ENCODE peak calls at places on chromosomes 12 and 14, in nine cellular contexts. C is colonic mucosa, W is Calu3, E is breast epithelium, Z is stomach, J is fibroblast of lung, D is psoas muscle, S is cardiac fibroblast, Y is prostate gland. K is an unnamed sample.

GRCh38 chr12:123546281-123546680 is 12.8 kb upstream of the RILPL1 start:
- DNase-seq in C (no peak), W (no peak), E (no peak), Z (no peak), J (peak), D (no peak), S (no peak), Y (no peak), K (no peak)

GRCh38 chr12:44078273-44078672 is 242.4 kb downstream of the TMEM117 start:
- DNase-seq in C (no peak), W (no peak), E (no peak), Z (no peak), J (no peak), D (no peak), S (no peak), Y (no peak), K (no peak)

GRCh38 chr12:44295958-44296623 is 460.2 kb downstream of the TMEM117 start:
- DNase-seq in C (no peak), W (no peak), E (no peak), Z (no peak), J (no peak), D (no peak), S (no peak), Y (no peak), K (no peak)

GRCh38 chr12:97886548-97887176 is 424.1 kb downstream of the RMST start:
- DNase-seq in C (no peak), W (peak), E (no peak), Z (no peak), J (no peak), D (no peak), S (no peak), Y (no peak), K (no peak)

GRCh38 chr14:46259536-46259935 is 392.0 kb downstream of the RPL10L start:
- DNase-seq in C (no peak), W (peak), E (no peak), Z (no peak), J (no peak), D (no peak), S (no peak), Y (no peak), K (no peak)

GRCh38 chr12:11786638-11787365 is 137.3 kb downstream of the ETV6 start:
- DNase-seq in C (no peak), W (no peak), E (no peak), Z (no peak), J (no peak), D (no peak), S (no peak), Y (no peak), K (no peak)

GRCh38 chr14:105748204-105748578 is 221.8 kb downstream of the TMEM121 start:
- DNase-seq in C (no peak), W (peak), E (no peak), Z (no peak), J (no peak), D (no peak), S (no peak), Y (no peak), K (peak)

GRCh38 chr14:105123981-105124836 is 44.4 kb downstream of the JAG2 start:
- DNase-seq in C (no peak), W (no peak), E (no peak), Z (no peak), J (no peak), D (no peak), S (no peak), Y (no peak), K (no peak)

GRCh38 chr14:88929656-88930436 is 105.4 kb downstream of the TTC8 start:
- DNase-seq in C (no peak), W (no peak), E (no peak), Z (no peak), J (no peak), D (no peak), S (no peak), Y (no peak), K (no peak)

GRCh38 chr12:2439332-2440100 is 355.3 kb upstream of the FKBP4 start:
- DNase-seq in C (no peak), W (no peak), E (no peak), Z (no peak), J (no peak), D (no peak), S (no peak), Y (no peak), K (no peak)

GRCh38 chr14:93011650-93012317 is 88.8 kb downstream of the CHGA start:
- DNase-seq in C (no peak), W (no peak), E (no peak), Z (no peak), J (no peak), D (no peak), S (no peak), Y (no peak), K (no peak)

GRCh38 chr14:52906141-52906601 is 44.7 kb downstream of the FERMT2 start:
- DNase-seq in C (no peak), W (no peak), E (no peak), Z (no peak), J (peak), D (no peak), S (peak), Y (no peak), K (no peak)

GRCh38 chr14:61308198-61308597 is 13.2 kb upstream of the PRKCH start:
- DNase-seq in C (no peak), W (no peak), E (no peak), Z (no peak), J (no peak), D (no peak), S (peak), Y (no peak), K (no peak)

GRCh38 chr12:90515199-90516175 is 439.5 kb downstream of the CCER1 start:
- DNase-seq in C (no peak), W (no peak), E (no peak), Z (no peak), J (peak), D (no peak), S (peak), Y (no peak), K (no peak)

GRCh38 chr12:71800177-71800576 is 39.4 kb upstream of the TBC1D15 start:
- DNase-seq in C (no peak), W (no peak), E (no peak), Z (no peak), J (no peak), D (no peak), S (no peak), Y (no peak), K (no peak)

DNA sequence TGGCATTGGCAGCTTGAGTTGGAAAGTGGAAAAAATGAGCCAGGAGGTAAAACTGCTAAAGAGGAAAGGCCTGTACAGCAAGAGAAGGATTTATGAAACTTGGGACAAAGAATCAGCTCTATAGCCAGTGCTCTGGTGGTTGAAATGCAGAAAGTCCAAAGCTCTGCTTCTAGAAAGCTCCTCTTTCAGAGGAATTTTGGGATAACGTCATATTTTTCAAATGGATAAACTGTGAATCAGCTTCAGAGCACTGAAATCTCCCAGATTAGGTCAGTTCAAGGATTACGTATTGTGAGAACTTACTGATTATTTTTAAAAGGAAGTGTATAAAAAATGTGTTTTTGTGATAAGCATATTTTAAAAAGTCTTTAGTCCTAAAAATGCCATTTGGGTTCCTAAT is 203.1 kb upstream of the CNOT2 start:
- DNase-seq in C (no peak), W (no peak), E (no peak), Z (no peak), J (peak), D (no peak), S (peak), Y (no peak), K (no peak)
- TF ChIP-seq CTCF in C (no peak), W (no peak), E (no peak), Z (no peak), J (peak), D (no peak), S (peak), Y (no peak), K (no peak)

DNA sequence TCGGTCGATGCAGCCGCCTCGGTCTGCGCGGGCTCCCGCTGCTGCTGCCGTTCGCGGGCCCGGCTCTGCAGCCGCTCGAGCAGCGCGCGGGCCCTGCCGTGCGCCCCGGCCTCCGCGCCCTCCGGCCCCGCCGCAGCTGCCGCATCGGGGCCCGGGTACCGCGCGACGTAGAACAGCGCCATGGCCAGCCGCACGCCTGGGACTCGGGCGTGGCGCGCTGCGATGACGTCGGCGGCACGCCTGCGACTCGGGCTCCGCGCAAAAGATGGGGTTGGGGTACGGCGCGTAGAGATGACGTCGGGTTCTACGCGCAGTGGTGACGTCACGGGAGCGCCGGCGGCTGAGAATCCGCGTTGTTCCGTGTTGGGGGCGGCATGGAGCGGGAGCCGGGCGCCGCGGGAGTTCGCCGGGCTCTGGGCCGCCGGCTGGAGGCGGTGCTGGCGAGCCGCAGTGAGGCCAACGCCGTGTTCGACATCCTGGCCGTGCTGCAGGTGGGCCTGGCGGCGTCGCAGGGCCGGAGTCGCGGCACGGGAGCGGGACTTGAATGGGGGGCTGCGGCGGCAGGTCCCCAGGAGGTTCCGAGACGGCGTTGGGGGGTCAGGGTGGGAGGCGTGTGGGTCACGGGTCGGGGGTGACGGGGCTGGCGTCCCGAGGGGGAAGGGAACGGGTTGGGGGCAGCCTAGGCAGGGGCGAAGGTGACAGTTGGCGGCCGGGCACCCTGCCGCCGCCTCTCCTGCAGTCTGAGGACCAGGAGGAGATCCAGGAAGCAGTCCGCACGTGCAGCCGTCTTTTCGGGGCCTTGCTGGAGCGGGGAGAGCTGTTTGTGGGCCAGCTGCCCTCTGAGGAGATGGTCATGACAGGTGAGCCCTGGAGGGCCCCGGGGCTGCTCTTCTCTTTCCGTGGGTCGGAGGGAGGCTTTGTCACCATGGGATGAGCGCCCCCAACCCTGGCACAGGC is at the start of the genes DDX51 and NOC4L:
- DNase-seq in C (peak), W (peak), E (peak), Z (peak), J (peak), D (peak), S (peak), Y (peak), K (peak)
- TF ChIP-seq CTCF in C (no peak), W (no peak), E (no peak), Z (no peak), J (no peak), D (no peak), S (no peak), Y (peak), K (no peak)

GRCh38 chr12:110765144-110765543 is 22.5 kb upstream of the PPP1CC start:
- DNase-seq in C (no peak), W (no peak), E (no peak), Z (no peak), J (no peak), D (no peak), S (no peak), Y (no peak), K (no peak)

GRCh38 chr12:110767863-110768262 is 25.2 kb upstream of the PPP1CC start:
- DNase-seq in C (no peak), W (no peak), E (no peak), Z (no peak), J (no peak), D (no peak), S (no peak), Y (no peak), K (no peak)

GRCh38 chr12:110768960-110769359 is 26.3 kb upstream of the PPP1CC start:
- DNase-seq in C (no peak), W (no peak), E (no peak), Z (no peak), J (no peak), D (no peak), S (no peak), Y (no peak), K (no peak)

GRCh38 chr12:110763578-110763977 is 20.9 kb upstream of the PPP1CC start:
- DNase-seq in C (no peak), W (no peak), E (no peak), Z (no peak), J (no peak), D (no peak), S (no peak), Y (no peak), K (no peak)

DNA sequence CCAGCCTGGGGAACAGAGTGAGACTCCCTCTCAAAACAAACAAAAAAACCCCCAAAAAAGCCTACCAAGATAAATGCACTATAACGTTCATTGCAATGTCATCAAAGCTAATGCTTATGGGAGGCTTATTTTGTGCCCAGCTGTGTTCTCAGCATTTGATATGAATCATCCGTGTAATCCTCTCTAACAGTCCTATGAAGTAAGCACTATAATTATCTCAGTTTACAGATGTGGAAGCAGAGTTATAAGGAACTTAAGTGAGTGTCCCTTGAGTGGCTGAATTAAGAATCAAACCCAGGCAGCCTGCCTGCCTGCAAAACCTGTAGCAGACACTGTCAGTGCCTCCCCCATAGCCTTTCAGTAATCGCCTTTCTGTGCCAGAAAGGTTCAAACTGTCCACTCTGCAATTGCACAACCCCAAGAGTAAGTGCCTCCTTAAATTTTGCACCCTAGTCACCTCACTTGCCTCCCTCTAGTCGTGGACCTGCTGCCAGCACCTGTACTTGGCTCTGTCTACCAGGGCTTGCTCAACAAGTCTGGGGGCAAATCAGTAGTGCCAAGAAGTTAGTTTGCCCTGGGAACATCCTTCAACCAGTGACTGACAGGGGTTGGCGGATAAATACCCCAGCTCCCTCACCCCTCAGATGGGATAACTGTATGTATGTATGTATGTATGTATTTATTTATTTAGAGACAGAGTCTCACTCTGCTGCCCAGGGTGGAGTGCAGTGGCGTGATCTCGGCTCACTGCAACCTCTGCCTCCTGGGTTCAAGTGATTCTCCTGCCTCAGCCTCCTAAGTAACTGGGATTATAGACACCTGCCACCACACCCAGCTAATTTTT is 23.8 kb upstream of the PPP1CC start:
- DNase-seq in C (no peak), W (no peak), E (no peak), Z (no peak), J (peak), D (peak), S (no peak), Y (no peak), K (no peak)
- TF ChIP-seq CTCF in C (no peak), W (no peak), E (no peak), Z (no peak), J (no peak), D (no peak), S (no peak), Y (no peak), K (no peak)

GRCh38 chr12:101277443-101277842 is 2.5 kb upstream of the UTP20 start:
- DNase-seq in C (no peak), W (peak), E (no peak), Z (no peak), J (no peak), D (no peak), S (no peak), Y (no peak), K (no peak)

GRCh38 chr12:101276433-101276832 is 3.5 kb upstream of the UTP20 start:
- DNase-seq in C (no peak), W (no peak), E (no peak), Z (no peak), J (no peak), D (no peak), S (no peak), Y (no peak), K (no peak)

GRCh38 chr12:101280006-101280505 is at the start of gene UTP20:
- DNase-seq in C (peak), W (peak), E (peak), Z (peak), J (peak), D (peak), S (peak), Y (peak), K (peak)
- TF ChIP-seq CTCF in C (no peak), W (no peak), E (no peak), Z (no peak), J (no peak), D (no peak), S (no peak), Y (peak), K (no peak)